ENCODE peak calls at places on chromosomes 5 and 9, in ten cellular contexts. One of them, this sample, is unnamed. For H3K4me1, the result is how much of the 10 kb centered on the place peaks cover.

GRCh38 chr5:37721447-37721871 is 118.4 kb downstream of the GDNF start:
- DNase-seq in lower lobe of right lung: no peak
- DNase-seq in left ventricle myocardium inferior: no peak
- DNase-seq in transverse colon: no peak
- DNase-seq in IMR-90: peak
- DNase-seq in right atrium auricular region: no peak
- DNase-seq in CD8-positive, alpha-beta memory T cell: no peak
- DNase-seq in A549: no peak
- DNase-seq in adrenal gland: no peak
- DNase-seq in mesendoderm: no peak
- DNase-seq in this sample: no peak

GRCh38 chr5:65184780-65185179 is 296.9 kb downstream of the ADAMTS6 start:
- DNase-seq in CD8-positive, alpha-beta memory T cell: no peak
- DNase-seq in lower lobe of right lung: no peak
- DNase-seq in transverse colon: no peak
- DNase-seq in right atrium auricular region: no peak
- DNase-seq in A549: no peak
- DNase-seq in left ventricle myocardium inferior: no peak
- DNase-seq in adrenal gland: no peak
- DNase-seq in mesendoderm: no peak
- DNase-seq in IMR-90: no peak
- DNase-seq in this sample: no peak

GRCh38 chr9:121698627-121699270 is 47.3 kb downstream of the DAB2IP start:
- DNase-seq in A549: no peak
- DNase-seq in right atrium auricular region: no peak
- DNase-seq in transverse colon: no peak
- DNase-seq in CD8-positive, alpha-beta memory T cell: peak
- DNase-seq in IMR-90: no peak
- DNase-seq in mesendoderm: peak
- DNase-seq in left ventricle myocardium inferior: no peak
- DNase-seq in adrenal gland: no peak
- DNase-seq in lower lobe of right lung: peak
- DNase-seq in this sample: peak

GRCh38 chr9:7146582-7146981 is 388.8 kb downstream of the KDM4C start:
- DNase-seq in left ventricle myocardium inferior: no peak
- DNase-seq in A549: no peak
- DNase-seq in adrenal gland: no peak
- DNase-seq in lower lobe of right lung: no peak
- DNase-seq in CD8-positive, alpha-beta memory T cell: no peak
- DNase-seq in IMR-90: no peak
- DNase-seq in mesendoderm: peak
- DNase-seq in right atrium auricular region: no peak
- DNase-seq in transverse colon: no peak
- DNase-seq in this sample: no peak

GRCh38 chr5:1320436-1321344 is 24.2 kb downstream of the CLPTM1L start:
- DNase-seq in right atrium auricular region: no peak
- DNase-seq in CD8-positive, alpha-beta memory T cell: no peak
- DNase-seq in transverse colon: no peak
- DNase-seq in mesendoderm: no peak
- DNase-seq in IMR-90: no peak
- DNase-seq in left ventricle myocardium inferior: no peak
- DNase-seq in lower lobe of right lung: no peak
- DNase-seq in adrenal gland: no peak
- DNase-seq in A549: no peak
- DNase-seq in this sample: no peak

GRCh38 chr9:92728831-92729734 is 35.5 kb downstream of the BICD2 start:
- DNase-seq in left ventricle myocardium inferior: no peak
- DNase-seq in CD8-positive, alpha-beta memory T cell: no peak
- DNase-seq in A549: no peak
- DNase-seq in mesendoderm: peak
- DNase-seq in lower lobe of right lung: no peak
- DNase-seq in IMR-90: peak
- DNase-seq in right atrium auricular region: peak
- DNase-seq in transverse colon: peak
- DNase-seq in adrenal gland: peak
- DNase-seq in this sample: no peak

GRCh38 chr9:101307524-101308213 is 77.1 kb downstream of the BAAT start:
- DNase-seq in CD8-positive, alpha-beta memory T cell: no peak
- DNase-seq in A549: no peak
- DNase-seq in right atrium auricular region: no peak
- DNase-seq in lower lobe of right lung: no peak
- DNase-seq in transverse colon: no peak
- DNase-seq in IMR-90: no peak
- DNase-seq in left ventricle myocardium inferior: no peak
- DNase-seq in adrenal gland: no peak
- DNase-seq in mesendoderm: no peak
- DNase-seq in this sample: no peak

GRCh38 chr5:26568316-26568715 is 470.1 kb downstream of the CDH9 start:
- DNase-seq in left ventricle myocardium inferior: no peak
- DNase-seq in IMR-90: no peak
- DNase-seq in lower lobe of right lung: no peak
- DNase-seq in right atrium auricular region: no peak
- DNase-seq in mesendoderm: no peak
- DNase-seq in transverse colon: no peak
- DNase-seq in CD8-positive, alpha-beta memory T cell: no peak
- DNase-seq in A549: no peak
- DNase-seq in adrenal gland: no peak
- DNase-seq in this sample: no peak

DNA sequence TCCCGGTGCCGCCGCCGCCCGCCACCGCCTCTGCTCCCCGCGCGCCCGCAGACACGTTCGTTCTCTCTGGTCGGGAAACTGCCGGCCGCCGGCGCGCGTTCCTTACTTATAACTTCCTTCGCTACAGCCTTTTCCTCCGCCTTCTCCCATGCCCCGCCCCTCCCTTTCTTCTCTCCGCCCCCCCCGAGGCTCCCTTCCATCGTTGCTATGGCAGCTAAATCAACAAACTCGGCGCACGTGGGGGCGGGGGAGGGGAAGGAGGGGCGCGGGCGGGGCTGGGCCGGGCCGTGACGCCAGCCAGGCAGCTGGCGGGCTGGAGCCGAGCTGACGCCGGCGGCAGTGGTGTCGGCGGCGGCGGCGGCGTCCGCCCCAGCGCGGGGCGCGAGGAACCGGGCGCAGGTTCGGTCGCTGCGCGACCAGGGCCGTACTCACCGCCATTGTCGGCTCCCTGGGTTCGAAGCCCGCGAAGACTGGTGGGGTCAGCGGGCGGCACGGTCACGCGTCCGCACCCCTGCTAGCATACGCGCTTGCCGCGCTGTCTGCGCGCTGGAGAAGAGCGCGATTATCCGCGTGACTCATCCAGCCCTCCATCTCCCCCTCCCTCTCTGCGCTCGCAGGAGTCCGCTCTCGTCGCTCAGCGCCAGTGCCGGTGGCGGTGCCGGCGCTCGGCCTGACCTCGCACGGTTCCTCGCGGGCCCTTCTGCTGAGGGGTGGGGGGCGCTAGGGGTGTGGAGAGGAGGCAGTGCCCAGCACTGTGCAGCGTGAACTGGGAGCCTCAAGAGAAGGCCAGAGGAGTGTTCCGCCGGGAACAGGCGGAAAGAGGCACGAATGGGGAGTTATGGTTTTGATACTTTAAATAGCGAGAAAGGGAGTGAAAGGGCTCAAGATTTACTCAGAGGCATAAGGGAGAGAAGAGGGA is at the start of gene KLF4:
- DNase-seq in lower lobe of right lung: peak
- DNase-seq in adrenal gland: peak
- DNase-seq in IMR-90: peak
- DNase-seq in transverse colon: peak
- DNase-seq in CD8-positive, alpha-beta memory T cell: no peak
- DNase-seq in A549: peak
- DNase-seq in right atrium auricular region: peak
- DNase-seq in left ventricle myocardium inferior: peak
- DNase-seq in mesendoderm: peak
- DNase-seq in this sample: peak
- H3K4me1 ChIP-seq in lower lobe of right lung: under half
- H3K4me1 ChIP-seq in adrenal gland: under half
- H3K4me1 ChIP-seq in IMR-90: under half
- H3K4me1 ChIP-seq in transverse colon: under half
- H3K4me1 ChIP-seq in CD8-positive, alpha-beta memory T cell: under half
- H3K4me1 ChIP-seq in A549: under half
- H3K4me1 ChIP-seq in right atrium auricular region: under half
- H3K4me1 ChIP-seq in left ventricle myocardium inferior: half or more
- H3K4me1 ChIP-seq in mesendoderm: under half
- H3K4me1 ChIP-seq in this sample: under half

GRCh38 chr9:89522979-89523305 is 25.0 kb upstream of the SEMA4D start:
- DNase-seq in mesendoderm: no peak
- DNase-seq in left ventricle myocardium inferior: no peak
- DNase-seq in IMR-90: no peak
- DNase-seq in adrenal gland: no peak
- DNase-seq in CD8-positive, alpha-beta memory T cell: no peak
- DNase-seq in A549: no peak
- DNase-seq in right atrium auricular region: no peak
- DNase-seq in lower lobe of right lung: no peak
- DNase-seq in transverse colon: no peak
- DNase-seq in this sample: no peak

GRCh38 chr9:89524888-89525385 is 27.0 kb upstream of the SEMA4D start:
- DNase-seq in left ventricle myocardium inferior: no peak
- DNase-seq in IMR-90: no peak
- DNase-seq in CD8-positive, alpha-beta memory T cell: no peak
- DNase-seq in lower lobe of right lung: no peak
- DNase-seq in mesendoderm: peak
- DNase-seq in transverse colon: no peak
- DNase-seq in right atrium auricular region: no peak
- DNase-seq in adrenal gland: no peak
- DNase-seq in A549: no peak
- DNase-seq in this sample: no peak

GRCh38 chr9:89523948-89524347 is 26.0 kb upstream of the SEMA4D start:
- DNase-seq in lower lobe of right lung: no peak
- DNase-seq in transverse colon: no peak
- DNase-seq in CD8-positive, alpha-beta memory T cell: peak
- DNase-seq in A549: no peak
- DNase-seq in adrenal gland: no peak
- DNase-seq in left ventricle myocardium inferior: no peak
- DNase-seq in mesendoderm: no peak
- DNase-seq in IMR-90: no peak
- DNase-seq in right atrium auricular region: no peak
- DNase-seq in this sample: no peak

GRCh38 chr9:89519393-89519805 is 21.5 kb upstream of the SEMA4D start:
- DNase-seq in A549: peak
- DNase-seq in transverse colon: no peak
- DNase-seq in CD8-positive, alpha-beta memory T cell: no peak
- DNase-seq in right atrium auricular region: no peak
- DNase-seq in IMR-90: peak
- DNase-seq in mesendoderm: no peak
- DNase-seq in left ventricle myocardium inferior: no peak
- DNase-seq in lower lobe of right lung: no peak
- DNase-seq in adrenal gland: peak
- DNase-seq in this sample: no peak

DNA sequence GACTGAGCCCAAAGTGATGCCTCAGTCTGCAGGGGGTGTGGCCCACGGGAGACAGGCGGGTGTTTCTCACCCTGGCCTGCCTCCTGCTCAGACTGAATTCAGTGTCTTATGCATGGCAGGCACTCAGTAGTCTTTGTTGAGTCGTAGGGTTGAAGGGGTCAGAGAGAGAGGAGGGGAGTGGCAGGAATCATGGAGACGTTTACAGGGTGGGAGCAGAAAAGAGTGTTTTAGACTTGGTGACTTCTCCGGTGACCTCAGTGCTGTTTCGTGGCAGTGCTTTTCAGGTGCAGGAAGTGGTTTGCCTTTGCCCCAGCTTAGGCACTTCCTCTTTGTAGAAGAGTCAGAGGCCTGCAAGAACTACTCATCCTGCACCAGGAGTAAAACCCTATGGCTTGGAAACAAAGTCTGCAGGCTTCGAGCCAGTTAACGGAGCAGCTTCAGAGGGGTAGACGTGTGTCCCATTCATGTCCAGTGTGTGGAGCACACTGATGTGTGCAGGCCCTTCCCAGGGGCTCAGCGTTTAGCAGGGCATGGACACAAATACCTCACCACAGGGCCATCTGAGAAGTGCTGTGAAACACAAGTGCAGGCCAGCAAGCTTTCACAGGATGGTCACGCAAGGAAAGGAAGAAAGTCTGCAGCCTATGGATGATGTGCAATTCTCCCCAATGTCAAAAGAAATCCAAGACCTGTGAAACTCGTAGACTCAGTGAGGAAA is 24.5 kb upstream of the SEMA4D start:
- DNase-seq in lower lobe of right lung: peak
- DNase-seq in IMR-90: no peak
- DNase-seq in right atrium auricular region: no peak
- DNase-seq in adrenal gland: peak
- DNase-seq in left ventricle myocardium inferior: no peak
- DNase-seq in mesendoderm: no peak
- DNase-seq in A549: no peak
- DNase-seq in transverse colon: peak
- DNase-seq in CD8-positive, alpha-beta memory T cell: peak
- DNase-seq in this sample: no peak
- H3K4me1 ChIP-seq in lower lobe of right lung: half or more
- H3K4me1 ChIP-seq in IMR-90: under half
- H3K4me1 ChIP-seq in right atrium auricular region: under half
- H3K4me1 ChIP-seq in adrenal gland: under half
- H3K4me1 ChIP-seq in left ventricle myocardium inferior: under half
- H3K4me1 ChIP-seq in mesendoderm: under half
- H3K4me1 ChIP-seq in A549: under half
- H3K4me1 ChIP-seq in transverse colon: under half
- H3K4me1 ChIP-seq in CD8-positive, alpha-beta memory T cell: half or more
- H3K4me1 ChIP-seq in this sample: under half

GRCh38 chr5:98424681-98425454 is 348.6 kb upstream of the RGMB start:
- DNase-seq in CD8-positive, alpha-beta memory T cell: no peak
- DNase-seq in right atrium auricular region: no peak
- DNase-seq in left ventricle myocardium inferior: no peak
- DNase-seq in A549: no peak
- DNase-seq in lower lobe of right lung: no peak
- DNase-seq in IMR-90: peak
- DNase-seq in transverse colon: no peak
- DNase-seq in adrenal gland: no peak
- DNase-seq in mesendoderm: no peak
- DNase-seq in this sample: no peak

GRCh38 chr5:98428806-98429205 is 344.7 kb upstream of the RGMB start:
- DNase-seq in CD8-positive, alpha-beta memory T cell: no peak
- DNase-seq in A549: no peak
- DNase-seq in transverse colon: peak
- DNase-seq in lower lobe of right lung: peak
- DNase-seq in right atrium auricular region: no peak
- DNase-seq in mesendoderm: no peak
- DNase-seq in IMR-90: peak
- DNase-seq in adrenal gland: peak
- DNase-seq in left ventricle myocardium inferior: no peak
- DNase-seq in this sample: peak

GRCh38 chr5:98425626-98426025 is 347.8 kb upstream of the RGMB start:
- DNase-seq in IMR-90: no peak
- DNase-seq in adrenal gland: no peak
- DNase-seq in right atrium auricular region: no peak
- DNase-seq in mesendoderm: no peak
- DNase-seq in A549: no peak
- DNase-seq in left ventricle myocardium inferior: no peak
- DNase-seq in lower lobe of right lung: no peak
- DNase-seq in CD8-positive, alpha-beta memory T cell: no peak
- DNase-seq in transverse colon: no peak
- DNase-seq in this sample: no peak
- H3K4me1 ChIP-seq in IMR-90: under half
- H3K4me1 ChIP-seq in adrenal gland: under half
- H3K4me1 ChIP-seq in right atrium auricular region: under half
- H3K4me1 ChIP-seq in mesendoderm: under half
- H3K4me1 ChIP-seq in A549: under half
- H3K4me1 ChIP-seq in left ventricle myocardium inferior: under half
- H3K4me1 ChIP-seq in lower lobe of right lung: under half
- H3K4me1 ChIP-seq in CD8-positive, alpha-beta memory T cell: under half
- H3K4me1 ChIP-seq in transverse colon: under half
- H3K4me1 ChIP-seq in this sample: under half

GRCh38 chr5:61599370-61600140 is 267.5 kb downstream of the ZSWIM6 start:
- DNase-seq in right atrium auricular region: no peak
- DNase-seq in mesendoderm: no peak
- DNase-seq in CD8-positive, alpha-beta memory T cell: no peak
- DNase-seq in transverse colon: no peak
- DNase-seq in adrenal gland: peak
- DNase-seq in left ventricle myocardium inferior: no peak
- DNase-seq in lower lobe of right lung: no peak
- DNase-seq in A549: peak
- DNase-seq in IMR-90: peak
- DNase-seq in this sample: no peak

GRCh38 chr5:61598140-61598539 is 266.1 kb downstream of the ZSWIM6 start:
- DNase-seq in right atrium auricular region: no peak
- DNase-seq in left ventricle myocardium inferior: no peak
- DNase-seq in adrenal gland: no peak
- DNase-seq in transverse colon: no peak
- DNase-seq in A549: no peak
- DNase-seq in IMR-90: no peak
- DNase-seq in mesendoderm: no peak
- DNase-seq in lower lobe of right lung: no peak
- DNase-seq in CD8-positive, alpha-beta memory T cell: no peak
- DNase-seq in this sample: no peak

GRCh38 chr5:61597684-61598083 is 265.6 kb downstream of the ZSWIM6 start:
- DNase-seq in right atrium auricular region: no peak
- DNase-seq in A549: no peak
- DNase-seq in transverse colon: no peak
- DNase-seq in left ventricle myocardium inferior: no peak
- DNase-seq in lower lobe of right lung: no peak
- DNase-seq in adrenal gland: no peak
- DNase-seq in IMR-90: no peak
- DNase-seq in mesendoderm: no peak
- DNase-seq in CD8-positive, alpha-beta memory T cell: no peak
- DNase-seq in this sample: no peak

GRCh38 chr5:61600945-61601491 is 269.0 kb downstream of the ZSWIM6 start:
- DNase-seq in CD8-positive, alpha-beta memory T cell: no peak
- DNase-seq in IMR-90: no peak
- DNase-seq in A549: peak
- DNase-seq in right atrium auricular region: no peak
- DNase-seq in lower lobe of right lung: no peak
- DNase-seq in left ventricle myocardium inferior: no peak
- DNase-seq in adrenal gland: no peak
- DNase-seq in mesendoderm: no peak
- DNase-seq in transverse colon: no peak
- DNase-seq in this sample: no peak

DNA sequence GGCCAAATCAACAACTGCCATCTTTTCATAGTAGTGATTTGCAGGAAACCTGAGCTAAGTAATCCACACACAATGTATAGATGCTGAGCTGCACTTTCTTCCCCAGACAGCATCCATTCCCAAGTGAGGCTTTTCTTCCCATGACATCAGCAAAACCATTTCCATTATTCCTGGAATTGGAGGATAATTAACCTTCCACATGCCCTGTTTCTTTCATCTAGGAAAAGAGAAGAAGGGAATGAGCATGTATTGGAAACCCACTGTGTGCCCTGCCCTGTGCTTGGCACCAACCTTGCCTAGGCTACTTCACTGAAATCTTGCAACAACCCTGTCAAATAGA is 268.1 kb downstream of the ZSWIM6 start:
- DNase-seq in transverse colon: no peak
- DNase-seq in A549: no peak
- DNase-seq in IMR-90: no peak
- DNase-seq in right atrium auricular region: no peak
- DNase-seq in left ventricle myocardium inferior: no peak
- DNase-seq in lower lobe of right lung: no peak
- DNase-seq in mesendoderm: no peak
- DNase-seq in adrenal gland: no peak
- DNase-seq in CD8-positive, alpha-beta memory T cell: no peak
- DNase-seq in this sample: no peak
- H3K4me1 ChIP-seq in transverse colon: under half
- H3K4me1 ChIP-seq in A549: half or more
- H3K4me1 ChIP-seq in IMR-90: under half
- H3K4me1 ChIP-seq in right atrium auricular region: under half
- H3K4me1 ChIP-seq in left ventricle myocardium inferior: under half
- H3K4me1 ChIP-seq in lower lobe of right lung: under half
- H3K4me1 ChIP-seq in mesendoderm: under half
- H3K4me1 ChIP-seq in adrenal gland: under half
- H3K4me1 ChIP-seq in CD8-positive, alpha-beta memory T cell: under half
- H3K4me1 ChIP-seq in this sample: under half